ENCODE peak calls at places on chromosomes 16 and 17, in ten cellular contexts. X is lung; Y is CD8-positive, alpha-beta memory T cell; P is HCEC 1CT; H is ascending aorta; W is CD14-positive monocyte; N is anterior cingulate cortex; L is tibial artery; J is GM04503; U is CD8-positive, alpha-beta T cell. K is an unnamed sample.

GRCh38 chr17:45649796-45650195 is 134.3 kb upstream of the CRHR1 start:
- DNase-seq in X (no peak), Y (no peak), P (no peak), H (no peak), W (no peak), N (no peak), L (peak), J (no peak), U (no peak), K (no peak)

GRCh38 chr16:57304169-57305061 is 19.9 kb upstream of the PLLP start:
- DNase-seq in X (peak), Y (no peak), P (peak), H (peak), W (no peak), N (no peak), L (peak), J (peak), U (no peak), K (peak)

GRCh38 chr17:32226881-32227280 is 38.8 kb upstream of the RHBDL3 start:
- DNase-seq in X (no peak), Y (no peak), P (no peak), H (no peak), W (no peak), N (no peak), L (no peak), J (no peak), U (no peak), K (peak)

GRCh38 chr16:50301626-50302471 is 35.5 kb downstream of the ADCY7 start:
- DNase-seq in X (no peak), Y (no peak), P (peak), H (no peak), W (no peak), N (no peak), L (peak), J (no peak), U (no peak), K (no peak)

GRCh38 chr16:79698341-79698753 is 97.8 kb upstream of the MAF start:
- DNase-seq in X (no peak), Y (no peak), P (no peak), H (no peak), W (no peak), N (no peak), L (no peak), J (no peak), U (no peak), K (no peak)

GRCh38 chr17:66915792-66916191 is 48.7 kb upstream of the CACNG4 start:
- DNase-seq in X (no peak), Y (no peak), P (no peak), H (no peak), W (no peak), N (no peak), L (no peak), J (no peak), U (no peak), K (no peak)

GRCh38 chr16:53999123-53999522 is 287.5 kb downstream of the IRX3 start:
- DNase-seq in X (no peak), Y (no peak), P (no peak), H (no peak), W (no peak), N (no peak), L (no peak), J (no peak), U (no peak), K (no peak)

GRCh38 chr16:28826141-28826540 is 3.3 kb downstream of the ATXN2L start:
- DNase-seq in X (no peak), Y (no peak), P (peak), H (no peak), W (no peak), N (no peak), L (no peak), J (no peak), U (no peak), K (no peak)

GRCh38 chr17:1486802-1487695 is 5.4 kb downstream of the MYO1C start:
- DNase-seq in X (peak), Y (peak), P (no peak), H (peak), W (peak), N (no peak), L (peak), J (no peak), U (peak), K (peak)

GRCh38 chr17:44204453-44204882 is 4.8 kb upstream of the ATXN7L3 start:
- DNase-seq in X (no peak), Y (no peak), P (peak), H (no peak), W (no peak), N (no peak), L (no peak), J (no peak), U (no peak), K (peak)

GRCh38 chr17:43019418-43019817 is 2.8 kb downstream of the VAT1 start:
- DNase-seq in X (no peak), Y (no peak), P (no peak), H (no peak), W (no peak), N (no peak), L (no peak), J (no peak), U (no peak), K (no peak)

GRCh38 chr17:61997649-61998048 is 67.4 kb downstream of the MED13 start:
- DNase-seq in X (no peak), Y (no peak), P (peak), H (no peak), W (no peak), N (no peak), L (no peak), J (peak), U (no peak), K (no peak)

GRCh38 chr17:42750730-42751356 is 6.0 kb upstream of the EZH1 start:
- DNase-seq in X (no peak), Y (no peak), P (no peak), H (no peak), W (no peak), N (no peak), L (no peak), J (no peak), U (no peak), K (no peak)

GRCh38 chr16:57750796-57751538 is 15.4 kb downstream of the KATNB1 start:
- DNase-seq in X (no peak), Y (no peak), P (no peak), H (no peak), W (no peak), N (no peak), L (no peak), J (no peak), U (no peak), K (no peak)

GRCh38 chr17:2929881-2930533 is 133.4 kb downstream of the OR1D5 start:
- DNase-seq in X (no peak), Y (no peak), P (peak), H (no peak), W (no peak), N (no peak), L (no peak), J (no peak), U (no peak), K (no peak)

GRCh38 chr17:64240261-64240740 is 22.8 kb downstream of the TEX2 start:
- DNase-seq in X (no peak), Y (no peak), P (no peak), H (no peak), W (no peak), N (no peak), L (no peak), J (no peak), U (no peak), K (no peak)

GRCh38 chr17:4788159-4788806 is 481 bp upstream of the GLTPD2 start:
- DNase-seq in X (no peak), Y (no peak), P (no peak), H (no peak), W (no peak), N (no peak), L (no peak), J (no peak), U (no peak), K (no peak)

GRCh38 chr16:69315486-69316311 is 4.5 kb downstream of the VPS4A start:
- DNase-seq in X (no peak), Y (no peak), P (no peak), H (no peak), W (no peak), N (no peak), L (no peak), J (no peak), U (no peak), K (no peak)

GRCh38 chr17:73343168-73343634 is 31.4 kb upstream of the CDC42EP4 start:
- DNase-seq in X (no peak), Y (no peak), P (peak), H (no peak), W (no peak), N (peak), L (peak), J (peak), U (no peak), K (peak)

GRCh38 chr17:31696184-31696602 is 162.9 kb downstream of the COPRS start:
- DNase-seq in X (peak), Y (no peak), P (peak), H (peak), W (no peak), N (peak), L (peak), J (peak), U (no peak), K (peak)

GRCh38 chr17:75637561-75637960 is 4.3 kb downstream of the SMIM5 start:
- DNase-seq in X (no peak), Y (no peak), P (no peak), H (no peak), W (no peak), N (no peak), L (no peak), J (no peak), U (no peak), K (no peak)

GRCh38 chr16:82031116-82032084 is 3.7 kb upstream of the HSD17B2 start:
- DNase-seq in X (no peak), Y (no peak), P (peak), H (no peak), W (no peak), N (no peak), L (no peak), J (no peak), U (no peak), K (no peak)

GRCh38 chr17:41583137-41584127 is 3.3 kb downstream of the KRT14 start:
- DNase-seq in X (no peak), Y (no peak), P (no peak), H (no peak), W (no peak), N (no peak), L (no peak), J (no peak), U (no peak), K (no peak)

GRCh38 chr17:73166731-73167581 is 2.1 kb downstream of the SSTR2 start:
- DNase-seq in X (no peak), Y (no peak), P (no peak), H (no peak), W (no peak), N (no peak), L (no peak), J (no peak), U (no peak), K (no peak)

GRCh38 chr17:7383742-7384488 is 3.0 kb downstream of the TNK1 start:
- DNase-seq in X (no peak), Y (peak), P (no peak), H (no peak), W (no peak), N (no peak), L (no peak), J (no peak), U (peak), K (peak)